ENCODE peak calls at places on chromosomes 7 and 10, in five cellular contexts. I is keratinocyte, J is PC-9, U is right cardiac atrium, Q is SJSA1. Z is an unnamed sample.

GRCh38 chr7:128321044-128321422 is 22.7 kb downstream of the RBM28 start:
- DNase-seq in I (no peak), J (no peak), U (no peak), Q (no peak), Z (no peak)

GRCh38 chr7:75996476-75996875 is 2.1 kb upstream of the TMEM120A start:
- DNase-seq in I (no peak), J (no peak), U (no peak), Q (no peak), Z (no peak)

GRCh38 chr10:102815790-102816549 is 21.2 kb downstream of the CYP17A1 start:
- DNase-seq in I (no peak), J (no peak), U (peak), Q (peak), Z (no peak)

GRCh38 chr10:21981118-21981517 is 22.4 kb downstream of the DNAJC1 start:
- DNase-seq in I (no peak), J (no peak), U (no peak), Q (no peak), Z (no peak)

GRCh38 chr7:117010375-117011133 is 57.3 kb downstream of the ST7 start:
- DNase-seq in I (no peak), J (no peak), U (no peak), Q (no peak), Z (peak)

GRCh38 chr10:130301026-130301892 is 165.1 kb downstream of the GLRX3 start:
- DNase-seq in I (no peak), J (no peak), U (peak), Q (no peak), Z (no peak)

GRCh38 chr7:17580861-17581260 is 282.4 kb downstream of the AHR start:
- DNase-seq in I (no peak), J (no peak), U (no peak), Q (no peak), Z (no peak)

GRCh38 chr7:142482899-142483658 is 225.2 kb upstream of the PRSS58 start:
- DNase-seq in I (no peak), J (peak), U (peak), Q (peak), Z (no peak)

GRCh38 chr10:102433619-102434046 is 1.3 kb upstream of the CUEDC2 start:
- DNase-seq in I (no peak), J (no peak), U (no peak), Q (no peak), Z (no peak)

GRCh38 chr7:110541962-110542361 is 549.0 kb upstream of the LRRN3 start:
- DNase-seq in I (no peak), J (peak), U (no peak), Q (peak), Z (no peak)

GRCh38 chr7:43791-44540 is 148.4 kb upstream of the FAM20C start:
- DNase-seq in I (no peak), J (no peak), U (peak), Q (no peak), Z (no peak)

GRCh38 chr7:131961281-131961680 is 404.9 kb upstream of the PODXL start:
- DNase-seq in I (no peak), J (no peak), U (no peak), Q (no peak), Z (no peak)

GRCh38 chr10:113059001-113059780 is 109.1 kb downstream of the TCF7L2 start:
- DNase-seq in I (no peak), J (no peak), U (peak), Q (peak), Z (no peak)

GRCh38 chr10:113061054-113061430 is 111.0 kb downstream of the TCF7L2 start:
- DNase-seq in I (no peak), J (no peak), U (peak), Q (no peak), Z (no peak)

GRCh38 chr10:113058175-113058961 is 108.3 kb downstream of the TCF7L2 start:
- DNase-seq in I (no peak), J (no peak), U (no peak), Q (peak), Z (no peak)

GRCh38 chr10:113062977-113063967 is 113.2 kb downstream of the TCF7L2 start:
- DNase-seq in I (no peak), J (no peak), U (no peak), Q (peak), Z (no peak)

GRCh38 chr10:113060221-113061053 is 110.4 kb downstream of the TCF7L2 start:
- DNase-seq in I (no peak), J (no peak), U (peak), Q (peak), Z (no peak)
- H3K27ac ChIP-seq in I (no peak), J (no peak), U (peak), Q (peak), Z (no peak)

GRCh38 chr10:79180619-79181221 is 112.0 kb downstream of the ZMIZ1 start:
- DNase-seq in I (no peak), J (no peak), U (peak), Q (no peak), Z (no peak)
- H3K27ac ChIP-seq in I (no peak), J (no peak), U (peak), Q (peak), Z (no peak)

DNA sequence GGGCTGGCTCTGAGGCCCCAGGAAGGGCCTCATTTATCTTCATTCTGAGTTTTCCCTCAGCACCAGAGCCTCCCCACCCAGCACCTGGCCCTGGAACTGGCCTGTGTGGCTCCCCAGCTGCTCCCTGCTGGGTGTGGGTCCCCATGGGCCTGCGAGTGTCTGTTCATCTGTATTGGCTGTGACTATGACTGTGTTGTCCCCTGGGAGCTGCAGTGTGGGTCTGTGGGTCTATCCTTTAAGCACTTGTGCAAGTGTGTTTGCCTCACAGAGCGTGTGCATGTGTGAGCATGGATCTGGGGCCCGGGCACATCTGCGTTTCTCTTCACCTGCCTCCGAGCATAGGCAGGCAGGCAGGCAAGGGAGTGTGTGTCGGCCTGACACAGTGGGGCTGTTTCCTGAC is 25.6 kb downstream of the CRHR2 start:
- DNase-seq in I (no peak), J (no peak), U (no peak), Q (no peak), Z (no peak)
- H3K27ac ChIP-seq in I (no peak), J (no peak), U (no peak), Q (no peak), Z (no peak)

GRCh38 chr7:99793443-99793842 is 9.5 kb upstream of the CYP3A4 start:
- DNase-seq in I (no peak), J (no peak), U (no peak), Q (no peak), Z (no peak)
- H3K27ac ChIP-seq in I (no peak), J (no peak), U (no peak), Q (no peak), Z (no peak)

DNA sequence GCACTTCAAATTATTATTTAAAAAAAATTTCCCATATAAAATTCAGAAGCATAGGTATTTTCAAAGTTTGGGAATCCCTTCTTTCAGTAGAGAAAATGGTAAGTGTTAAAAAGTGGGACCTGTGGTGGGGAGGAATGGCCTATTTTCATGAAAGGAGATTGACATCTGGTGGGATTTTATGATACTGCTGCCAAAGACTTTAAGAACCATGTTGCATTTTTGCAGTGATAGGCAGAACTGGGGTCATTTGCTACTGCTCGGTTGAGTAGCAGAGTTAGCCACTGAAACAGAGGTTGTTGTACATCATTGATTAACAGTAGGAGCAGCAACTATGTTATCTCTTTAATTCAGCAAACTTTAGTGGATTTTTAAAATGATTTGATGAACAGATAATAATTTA is 4.4 kb downstream of the BICC1 start:
- DNase-seq in I (no peak), J (no peak), U (no peak), Q (no peak), Z (no peak)
- H3K27ac ChIP-seq in I (no peak), J (no peak), U (no peak), Q (no peak), Z (peak)

GRCh38 chr10:112946649-112947048 is 3.4 kb upstream of the TCF7L2 start:
- DNase-seq in I (no peak), J (no peak), U (peak), Q (no peak), Z (no peak)

GRCh38 chr10:112950714-112951348 is 784 bp downstream of the TCF7L2 start:
- DNase-seq in I (no peak), J (no peak), U (no peak), Q (peak), Z (no peak)

GRCh38 chr10:112949875-112950507 is at the start of gene TCF7L2:
- DNase-seq in I (peak), J (peak), U (peak), Q (peak), Z (peak)

GRCh38 chr10:112951349-112952281 is 1.6 kb downstream of the TCF7L2 start:
- DNase-seq in I (peak), J (peak), U (peak), Q (peak), Z (no peak)

DNA sequence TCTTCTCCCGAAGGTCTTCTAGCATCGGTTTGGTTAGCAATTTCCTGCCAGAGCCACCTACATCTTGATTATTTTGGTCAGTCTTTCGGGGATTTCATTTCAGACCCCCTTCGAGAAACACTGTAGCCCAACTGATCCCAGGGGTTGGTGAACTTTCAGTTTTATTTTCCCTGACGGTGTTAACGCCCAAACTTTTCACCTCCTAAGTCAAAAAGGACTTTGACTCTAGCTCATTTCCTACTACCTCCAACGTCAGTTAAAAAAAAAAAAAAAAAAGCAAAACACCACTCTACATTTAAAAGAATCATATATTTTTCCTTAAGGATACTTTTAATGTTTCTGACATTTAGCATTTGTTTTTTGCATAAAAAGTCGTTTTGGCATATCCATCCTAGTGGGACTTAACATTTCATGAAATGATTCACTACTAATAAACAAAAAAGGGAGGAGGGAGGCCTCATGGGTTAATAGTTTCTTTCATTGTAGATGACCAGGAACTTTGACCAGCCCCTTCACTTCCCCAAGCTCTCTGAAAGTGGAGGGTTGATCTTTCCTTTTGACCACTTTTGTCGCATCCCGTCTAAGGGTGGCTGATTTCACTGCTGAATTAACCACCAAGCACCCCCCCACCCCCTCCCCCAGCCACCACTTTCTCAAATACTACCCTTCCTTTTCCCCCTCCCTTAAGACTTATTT is 771 bp upstream of the TCF7L2 start:
- DNase-seq in I (no peak), J (peak), U (no peak), Q (peak), Z (no peak)
- H3K27ac ChIP-seq in I (no peak), J (peak), U (peak), Q (peak), Z (peak)

DNA sequence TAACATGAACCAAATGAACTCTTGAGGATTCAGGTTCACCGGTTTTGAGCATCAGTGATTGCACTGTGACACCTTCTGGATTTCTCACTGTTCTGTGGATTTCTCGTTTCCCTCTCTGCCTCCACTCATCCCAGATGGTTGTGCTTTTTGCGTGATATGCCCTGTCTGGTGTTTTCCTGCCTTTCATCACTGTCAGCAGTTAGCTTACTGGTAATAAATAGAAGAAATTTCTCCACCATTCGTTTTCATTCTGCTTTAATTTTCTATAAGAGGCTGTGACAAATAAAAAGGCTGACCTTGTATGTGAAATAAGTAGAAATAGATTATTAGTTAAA is 16.2 kb downstream of the BPGM start:
- DNase-seq in I (no peak), J (no peak), U (no peak), Q (no peak), Z (no peak)
- H3K27ac ChIP-seq in I (no peak), J (no peak), U (no peak), Q (peak), Z (peak)

GRCh38 chr7:41820117-41820671 is 117.3 kb upstream of the INHBA start:
- DNase-seq in I (no peak), J (no peak), U (no peak), Q (no peak), Z (no peak)
- H3K27ac ChIP-seq in I (no peak), J (no peak), U (no peak), Q (no peak), Z (no peak)

GRCh38 chr10:1044146-1044545 is 4.8 kb downstream of the IDI1 start:
- DNase-seq in I (no peak), J (no peak), U (no peak), Q (no peak), Z (no peak)
- H3K27ac ChIP-seq in I (no peak), J (no peak), U (peak), Q (no peak), Z (peak)